ENCODE peak calls at places on chromosomes 2 and 18, in five cellular contexts. S, F, J, M and E are unnamed samples.
A peak's percentile ranks its signal among the peaks of the same experiment; 100 is the strongest.

GRCh38 chr18:11246466-11246865 is 97.1 kb upstream of the PIEZO2 start:
- DNase-seq in S (no peak), F (no peak), J (no peak), M (no peak), E (no peak)

GRCh38 chr2:61714210-61714609 is 139.7 kb downstream of the FAM161A start:
- DNase-seq in S (no peak), F (no peak), J (no peak), M (no peak), E (no peak)

GRCh38 chr18:36058674-36059073 is 8.7 kb downstream of the RPRD1A start:
- DNase-seq in S (no peak), F (no peak), J (no peak), M (no peak), E (no peak)

GRCh38 chr2:68726608-68727367 is 7.8 kb upstream of the ARHGAP25 start:
- DNase-seq in S (no peak), F (peak; percentile 94), J (peak; percentile 82), M (no peak), E (no peak)

GRCh38 chr18:35715139-35715538 is 133.6 kb downstream of the GALNT1 start:
- DNase-seq in S (no peak), F (no peak), J (no peak), M (no peak), E (no peak)

GRCh38 chr2:196480653-196481322 is 158.7 kb upstream of the CCDC150 start:
- DNase-seq in S (no peak), F (no peak), J (no peak), M (no peak), E (no peak)

GRCh38 chr2:18603867-18604572 is 14.7 kb upstream of the NT5C1B start:
- DNase-seq in S (no peak), F (no peak), J (no peak), M (no peak), E (no peak)

GRCh38 chr2:145815933-145816332 is 1296.0 kb upstream of the ZEB2 start:
- DNase-seq in S (no peak), F (no peak), J (no peak), M (no peak), E (no peak)